ENCODE peak calls at places on chromosomes 1 and 21, in five cellular contexts. One of them, this sample, is unnamed.
A peak's percentile ranks its signal among the peaks of the same experiment; 100 is the strongest.

GRCh38 chr1:15139654-15140350 is 13.7 kb upstream of the TMEM51 start:
- DNase-seq in esophagus muscularis mucosa: no peak
- DNase-seq in cardiac fibroblast: no peak
- DNase-seq in thoracic aorta: no peak
- DNase-seq in kidney: peak; percentile 77
- DNase-seq in this sample: no peak

GRCh38 chr1:117658676-117659075 is 52.8 kb downstream of the TENT5C start:
- DNase-seq in esophagus muscularis mucosa: no peak
- DNase-seq in cardiac fibroblast: no peak
- DNase-seq in thoracic aorta: no peak
- DNase-seq in kidney: no peak
- DNase-seq in this sample: no peak

GRCh38 chr1:230867119-230867902 is 1.0 kb downstream of the C1orf198 start:
- DNase-seq in esophagus muscularis mucosa: no peak
- DNase-seq in cardiac fibroblast: peak; percentile 47
- DNase-seq in thoracic aorta: no peak
- DNase-seq in kidney: no peak
- DNase-seq in this sample: peak; percentile 42

GRCh38 chr1:23732363-23733224 is 10.7 kb upstream of the ELOA start:
- DNase-seq in esophagus muscularis mucosa: no peak
- DNase-seq in cardiac fibroblast: peak; percentile 63
- DNase-seq in thoracic aorta: no peak
- DNase-seq in kidney: no peak
- DNase-seq in this sample: peak; percentile 65

GRCh38 chr1:80047791-80048190 is 1041.3 kb upstream of the ADGRL4 start:
- DNase-seq in esophagus muscularis mucosa: no peak
- DNase-seq in cardiac fibroblast: peak; percentile 67
- DNase-seq in thoracic aorta: no peak
- DNase-seq in kidney: no peak
- DNase-seq in this sample: peak; percentile 88

GRCh38 chr1:179137623-179138235 is 55.9 kb downstream of the TOR3A start:
- DNase-seq in esophagus muscularis mucosa: no peak
- DNase-seq in cardiac fibroblast: no peak
- DNase-seq in thoracic aorta: no peak
- DNase-seq in kidney: no peak
- DNase-seq in this sample: peak; percentile 55

GRCh38 chr1:112697781-112698201 is 9.1 kb downstream of the RHOC start:
- DNase-seq in esophagus muscularis mucosa: no peak
- DNase-seq in cardiac fibroblast: no peak
- DNase-seq in thoracic aorta: no peak
- DNase-seq in kidney: no peak
- DNase-seq in this sample: no peak

GRCh38 chr1:152392909-152393308 is 21.2 kb downstream of the CRNN start:
- DNase-seq in esophagus muscularis mucosa: no peak
- DNase-seq in cardiac fibroblast: no peak
- DNase-seq in thoracic aorta: no peak
- DNase-seq in kidney: no peak
- DNase-seq in this sample: no peak

GRCh38 chr1:164452549-164452948 is 106.4 kb upstream of the PBX1 start:
- DNase-seq in esophagus muscularis mucosa: no peak
- DNase-seq in cardiac fibroblast: no peak
- DNase-seq in thoracic aorta: no peak
- DNase-seq in kidney: no peak
- DNase-seq in this sample: no peak

GRCh38 chr1:207868252-207868768 is 42.6 kb downstream of the CD34 start:
- DNase-seq in esophagus muscularis mucosa: no peak
- DNase-seq in cardiac fibroblast: peak; percentile 61
- DNase-seq in thoracic aorta: no peak
- DNase-seq in kidney: peak; percentile 92
- DNase-seq in this sample: peak; percentile 48

GRCh38 chr1:99347041-99347684 is 82.9 kb downstream of the PLPPR4 start:
- DNase-seq in esophagus muscularis mucosa: no peak
- DNase-seq in cardiac fibroblast: no peak
- DNase-seq in thoracic aorta: no peak
- DNase-seq in kidney: no peak
- DNase-seq in this sample: no peak

GRCh38 chr1:63322248-63322943 is at the start of gene FOXD3:
- DNase-seq in esophagus muscularis mucosa: no peak
- DNase-seq in cardiac fibroblast: peak; percentile 45
- DNase-seq in thoracic aorta: no peak
- DNase-seq in kidney: peak; percentile 81
- DNase-seq in this sample: peak; percentile 49

GRCh38 chr21:31911138-31911907 is 38.5 kb downstream of the HUNK start:
- DNase-seq in esophagus muscularis mucosa: no peak
- DNase-seq in cardiac fibroblast: no peak
- DNase-seq in thoracic aorta: no peak
- DNase-seq in kidney: no peak
- DNase-seq in this sample: peak; percentile 49

GRCh38 chr1:30875916-30876315 is 32.6 kb downstream of the SDC3 start:
- DNase-seq in esophagus muscularis mucosa: no peak
- DNase-seq in cardiac fibroblast: no peak
- DNase-seq in thoracic aorta: no peak
- DNase-seq in kidney: no peak
- DNase-seq in this sample: no peak

DNA sequence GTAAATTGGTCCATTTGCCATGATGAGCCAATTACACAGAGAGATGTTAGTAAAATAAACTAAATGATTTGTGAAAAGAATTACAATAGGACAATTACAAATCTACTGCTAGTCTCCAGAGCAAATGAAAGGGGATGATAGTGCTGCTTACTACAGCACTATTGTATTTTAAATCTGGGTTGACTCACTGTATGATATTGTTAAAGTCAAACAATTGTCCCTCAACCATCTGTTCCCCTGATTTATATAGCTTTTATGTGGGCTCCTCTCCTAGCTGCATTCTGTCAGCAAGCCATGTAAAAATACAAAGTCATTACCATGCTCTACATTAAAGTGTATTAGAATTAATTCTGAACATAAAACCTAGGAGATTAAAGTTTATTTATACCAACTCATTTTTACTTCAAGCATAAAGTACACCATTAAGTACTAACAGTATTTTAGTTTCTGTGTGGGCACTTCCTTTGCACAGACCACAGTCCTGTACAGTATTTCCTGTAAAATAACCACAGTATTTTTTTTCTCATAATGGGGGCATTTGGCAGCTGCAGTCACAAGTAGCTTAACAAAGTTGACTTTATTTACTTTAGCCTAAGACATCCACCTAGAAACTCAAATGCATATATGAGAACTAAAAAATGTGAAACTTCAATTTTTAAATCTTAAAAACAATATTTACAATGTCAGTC is 135.8 kb downstream of the VAV3 start:
- DNase-seq in esophagus muscularis mucosa: no peak
- DNase-seq in cardiac fibroblast: peak; percentile 15
- DNase-seq in thoracic aorta: no peak
- DNase-seq in kidney: no peak
- DNase-seq in this sample: no peak
- H3K4me3 ChIP-seq in esophagus muscularis mucosa: no peak overlapping the region
- H3K4me3 ChIP-seq in cardiac fibroblast: no peak overlapping the region
- H3K4me3 ChIP-seq in thoracic aorta: no peak overlapping the region
- H3K4me3 ChIP-seq in kidney: no peak overlapping the region
- H3K4me3 ChIP-seq in this sample: no peak overlapping the region

GRCh38 chr1:196545239-196545638 is 63.0 kb downstream of the KCNT2 start:
- DNase-seq in esophagus muscularis mucosa: no peak
- DNase-seq in cardiac fibroblast: no peak
- DNase-seq in thoracic aorta: no peak
- DNase-seq in kidney: no peak
- DNase-seq in this sample: no peak

GRCh38 chr1:196546272-196547245 is 61.7 kb downstream of the KCNT2 start:
- DNase-seq in esophagus muscularis mucosa: no peak
- DNase-seq in cardiac fibroblast: peak; percentile 90
- DNase-seq in thoracic aorta: no peak
- DNase-seq in kidney: no peak
- DNase-seq in this sample: peak; percentile 78
- TF ChIP-seq CTCF in esophagus muscularis mucosa: no peak
- TF ChIP-seq CTCF in cardiac fibroblast: no peak
- TF ChIP-seq CTCF in thoracic aorta: no peak
- TF ChIP-seq CTCF in kidney: no peak
- TF ChIP-seq CTCF in this sample: no peak

GRCh38 chr1:47764461-47765046 is 232.6 kb downstream of the TRABD2B start:
- DNase-seq in esophagus muscularis mucosa: no peak
- DNase-seq in cardiac fibroblast: no peak
- DNase-seq in thoracic aorta: no peak
- DNase-seq in kidney: peak; percentile 15
- DNase-seq in this sample: no peak

GRCh38 chr1:47767741-47768100 is 229.5 kb downstream of the TRABD2B start:
- DNase-seq in esophagus muscularis mucosa: no peak
- DNase-seq in cardiac fibroblast: no peak
- DNase-seq in thoracic aorta: no peak
- DNase-seq in kidney: peak; percentile 55
- DNase-seq in this sample: no peak

GRCh38 chr1:47766832-47767740 is 230.1 kb downstream of the TRABD2B start:
- DNase-seq in esophagus muscularis mucosa: no peak
- DNase-seq in cardiac fibroblast: no peak
- DNase-seq in thoracic aorta: no peak
- DNase-seq in kidney: peak; percentile 30
- DNase-seq in this sample: no peak

GRCh38 chr1:47765236-47765635 is 231.9 kb downstream of the TRABD2B start:
- DNase-seq in esophagus muscularis mucosa: no peak
- DNase-seq in cardiac fibroblast: no peak
- DNase-seq in thoracic aorta: no peak
- DNase-seq in kidney: peak; percentile 23
- DNase-seq in this sample: no peak

GRCh38 chr1:47765742-47766485 is 231.3 kb downstream of the TRABD2B start:
- DNase-seq in esophagus muscularis mucosa: no peak
- DNase-seq in cardiac fibroblast: no peak
- DNase-seq in thoracic aorta: no peak
- DNase-seq in kidney: peak; percentile 60
- DNase-seq in this sample: no peak
- H3K4me3 ChIP-seq in esophagus muscularis mucosa: no peak overlapping the region
- H3K4me3 ChIP-seq in cardiac fibroblast: no peak overlapping the region
- H3K4me3 ChIP-seq in thoracic aorta: no peak overlapping the region
- H3K4me3 ChIP-seq in kidney: no peak overlapping the region
- H3K4me3 ChIP-seq in this sample: no peak overlapping the region

DNA sequence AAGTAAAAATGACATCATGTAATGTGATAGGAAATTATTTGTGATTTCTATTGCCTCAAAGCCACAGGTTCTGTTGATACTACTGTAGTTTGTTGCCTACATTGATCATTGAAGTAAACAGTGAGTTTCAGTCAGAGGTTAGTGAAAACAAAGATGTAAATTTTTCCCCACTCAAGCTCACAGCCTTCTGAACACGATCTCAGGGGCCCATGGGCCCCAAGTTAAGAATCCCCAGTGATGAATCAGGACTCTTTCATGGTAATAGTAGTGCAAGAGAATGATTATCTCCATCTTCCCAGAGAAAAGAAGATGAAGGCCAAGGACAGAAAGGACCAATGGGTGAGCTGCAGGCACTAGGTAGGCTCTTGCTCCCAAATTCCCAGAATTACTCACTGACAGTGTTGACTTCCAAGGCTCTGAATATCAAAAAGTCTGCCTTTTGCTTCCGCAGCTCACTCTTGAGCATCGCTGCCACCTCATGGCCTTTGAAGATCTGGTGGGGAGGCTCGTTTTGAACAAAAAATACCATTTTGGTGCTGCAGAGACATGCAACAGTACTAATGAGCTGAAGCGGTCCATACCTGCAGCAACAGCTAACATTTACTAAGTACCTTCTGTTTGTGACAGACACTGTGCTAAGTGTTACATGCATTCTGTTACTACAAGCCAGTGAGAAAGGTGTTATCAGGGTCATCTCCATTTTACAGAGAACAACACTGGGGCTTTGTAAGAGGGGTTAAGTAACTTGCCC is 113.3 kb downstream of the KIAA0319L start:
- DNase-seq in esophagus muscularis mucosa: peak; percentile 42
- DNase-seq in cardiac fibroblast: peak; percentile 19
- DNase-seq in thoracic aorta: no peak
- DNase-seq in kidney: no peak
- DNase-seq in this sample: peak; percentile 40
- TF ChIP-seq CTCF in esophagus muscularis mucosa: no peak
- TF ChIP-seq CTCF in cardiac fibroblast: no peak
- TF ChIP-seq CTCF in thoracic aorta: no peak
- TF ChIP-seq CTCF in kidney: no peak
- TF ChIP-seq CTCF in this sample: peak; percentile 27

GRCh38 chr1:26546375-26546774 is 16.8 kb downstream of the RPS6KA1 start:
- DNase-seq in esophagus muscularis mucosa: no peak
- DNase-seq in cardiac fibroblast: no peak
- DNase-seq in thoracic aorta: no peak
- DNase-seq in kidney: no peak
- DNase-seq in this sample: peak; percentile 12

GRCh38 chr1:26543444-26543835 is 13.9 kb downstream of the RPS6KA1 start:
- DNase-seq in esophagus muscularis mucosa: no peak
- DNase-seq in cardiac fibroblast: no peak
- DNase-seq in thoracic aorta: no peak
- DNase-seq in kidney: no peak
- DNase-seq in this sample: no peak

GRCh38 chr1:26544156-26544555 is 14.6 kb downstream of the RPS6KA1 start:
- DNase-seq in esophagus muscularis mucosa: no peak
- DNase-seq in cardiac fibroblast: no peak
- DNase-seq in thoracic aorta: no peak
- DNase-seq in kidney: no peak
- DNase-seq in this sample: no peak

GRCh38 chr1:26548841-26549240 is 19.3 kb downstream of the RPS6KA1 start:
- DNase-seq in esophagus muscularis mucosa: no peak
- DNase-seq in cardiac fibroblast: no peak
- DNase-seq in thoracic aorta: no peak
- DNase-seq in kidney: no peak
- DNase-seq in this sample: no peak

GRCh38 chr1:26546819-26547218 is 17.3 kb downstream of the RPS6KA1 start:
- DNase-seq in esophagus muscularis mucosa: no peak
- DNase-seq in cardiac fibroblast: no peak
- DNase-seq in thoracic aorta: no peak
- DNase-seq in kidney: no peak
- DNase-seq in this sample: no peak
- H3K4me3 ChIP-seq in esophagus muscularis mucosa: no peak overlapping the region
- H3K4me3 ChIP-seq in cardiac fibroblast: no peak overlapping the region
- H3K4me3 ChIP-seq in thoracic aorta: no peak overlapping the region
- H3K4me3 ChIP-seq in kidney: no peak overlapping the region
- H3K4me3 ChIP-seq in this sample: no peak overlapping the region